ENCODE peak calls at places on chromosomes 2 and 18, in nine cellular contexts. M is A673, H is lower leg skin, X is ovary, V is fibroblast of the aortic adventitia, D is neural progenitor cell, E is A549, Y is suprapubic skin, N is fibroblast of pulmonary artery. B is an unnamed sample.

GRCh38 chr2:197514754-197515153 is 1.1 kb upstream of the MOB4 start:
- DNase-seq in M (no peak), N (no peak), V (no peak), D (no peak), Y (no peak), H (no peak), E (no peak), X (no peak), B (no peak)

GRCh38 chr18:11884396-11885030 is 23.6 kb downstream of the MPPE1 start:
- DNase-seq in H (no peak), V (no peak), D (no peak), X (no peak), E (no peak), N (no peak), Y (peak; percentile 55), M (no peak), B (no peak)

GRCh38 chr2:68812256-68812655 is 58.9 kb downstream of the BMP10 start:
- DNase-seq in M (no peak), E (no peak), X (no peak), V (no peak), Y (no peak), D (no peak), N (no peak), H (no peak), B (no peak)

GRCh38 chr2:205408690-205409089 is 273.6 kb upstream of the NRP2 start:
- DNase-seq in V (peak; percentile 63), E (no peak), H (no peak), X (no peak), M (no peak), Y (no peak), D (no peak), N (no peak), B (no peak)

GRCh38 chr2:174615951-174616436 is 18.4 kb upstream of the WIPF1 start:
- DNase-seq in N (peak; percentile 82), M (no peak), D (no peak), V (peak; percentile 86), Y (no peak), H (no peak), X (no peak), E (peak; percentile 83), B (no peak)

GRCh38 chr2:240170354-240170735 is 29.9 kb upstream of the OTOS start:
- DNase-seq in X (no peak), D (peak; percentile 77), H (no peak), M (no peak), N (no peak), E (no peak), Y (no peak), V (peak; percentile 17), B (no peak)

GRCh38 chr2:231711677-231712461 is 3.5 kb downstream of the PTMA start:
- DNase-seq in N (no peak), E (no peak), X (no peak), M (no peak), D (no peak), V (no peak), Y (no peak), H (no peak), B (no peak)

GRCh38 chr2:64482765-64483504 is 29.0 kb downstream of the LGALSL start:
- DNase-seq in Y (no peak), E (no peak), D (peak; percentile 36), N (peak; percentile 22), V (no peak), M (peak; percentile 69), H (no peak), X (no peak), B (no peak)

GRCh38 chr2:239706407-239706806 is 305.6 kb upstream of the HDAC4 start:
- DNase-seq in M (no peak), N (no peak), D (peak; percentile 35), V (no peak), X (peak; percentile 33), E (no peak), Y (no peak), H (peak; percentile 65), B (no peak)

GRCh38 chr2:15939854-15940660 is at the start of gene MYCN:
- DNase-seq in V (peak; percentile 14), E (peak; percentile 72), D (peak; percentile 95), Y (peak; percentile 62), N (peak; percentile 42), H (peak; percentile 79), M (peak; percentile 95), X (peak; percentile 59), B (no peak)
- TF ChIP-seq CTCF in V (no peak), E (peak; percentile 88), D (peak; percentile 87), Y (no peak), N (no peak), H (no peak), M (peak; percentile 89), X (no peak), B (no peak)

DNA sequence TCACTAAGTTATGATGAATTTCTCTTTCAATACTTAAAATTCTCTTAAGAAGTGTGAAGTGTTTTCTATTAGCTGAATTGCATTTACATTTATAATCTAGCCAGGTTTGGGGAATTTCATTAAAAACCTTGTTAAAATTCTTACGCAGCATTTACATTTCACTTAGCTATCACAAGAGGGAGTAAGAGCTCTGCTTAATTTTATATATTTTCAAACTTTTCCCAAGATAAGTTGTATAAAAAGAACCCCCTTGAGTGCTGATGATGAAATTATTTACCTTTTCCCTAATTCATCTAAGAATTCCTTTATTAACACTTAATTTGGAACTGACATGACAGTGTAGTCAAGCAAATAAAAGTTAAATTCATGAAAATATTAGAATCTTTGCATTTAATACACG is 54.2 kb upstream of the ZSWIM2 start:
- DNase-seq in H (no peak), N (peak; percentile 44), X (no peak), V (peak; percentile 45), M (peak; percentile 33), Y (no peak), D (no peak), E (no peak), B (no peak)
- TF ChIP-seq CTCF in H (no peak), N (peak; percentile 54), X (peak; percentile 43), V (peak; percentile 49), M (peak; percentile 65), Y (no peak), D (peak; percentile 58), E (peak; percentile 44), B (peak; percentile 40)

DNA sequence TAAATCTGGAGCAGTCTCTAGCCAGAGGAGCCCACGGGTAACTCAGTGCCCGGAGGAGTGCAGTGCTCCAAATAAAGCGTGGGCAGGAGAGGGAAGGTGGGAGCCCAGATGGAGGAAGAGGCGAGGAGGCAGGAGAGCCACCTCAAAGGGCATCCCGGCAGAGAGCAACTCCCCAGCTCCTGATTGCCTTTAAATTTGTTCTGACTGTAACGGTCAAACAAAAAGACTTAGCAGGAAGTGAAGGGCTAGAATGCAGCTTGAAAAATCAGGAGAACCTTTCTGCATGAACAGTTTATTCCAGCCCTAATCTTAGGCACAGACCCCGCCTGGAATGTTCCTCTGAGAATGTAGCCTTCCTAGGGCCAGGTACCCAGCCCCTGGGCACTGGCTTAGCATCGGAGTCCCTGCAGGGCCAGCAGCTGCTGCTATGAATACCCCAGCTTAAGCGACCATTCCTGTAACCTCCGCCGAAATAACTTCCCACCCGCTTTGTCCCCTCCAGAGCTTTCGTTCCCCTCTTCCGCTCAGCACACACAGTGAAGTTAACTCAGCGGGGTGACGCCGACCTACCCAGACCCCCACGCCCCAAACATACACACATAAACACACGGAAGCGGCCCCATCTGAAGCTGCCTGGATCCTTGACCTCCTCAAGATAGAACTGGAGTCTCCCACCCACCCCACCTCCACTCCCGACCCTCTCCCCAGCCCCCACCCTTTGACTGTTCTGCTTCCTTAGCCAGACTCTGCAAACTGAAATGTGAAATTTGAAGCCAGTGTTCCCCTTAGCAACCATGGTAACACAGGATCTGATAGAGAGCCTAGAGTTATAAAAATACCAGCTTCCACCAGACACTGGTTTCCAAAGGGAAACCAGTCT is 123.2 kb downstream of the SMAD7 start:
- DNase-seq in E (no peak), D (peak; percentile 90), M (peak; percentile 63), V (peak; percentile 71), H (peak; percentile 82), X (peak; percentile 40), Y (no peak), N (peak; percentile 68), B (no peak)
- TF ChIP-seq CTCF in E (no peak), D (no peak), M (no peak), V (no peak), H (no peak), X (no peak), Y (no peak), N (no peak), B (no peak)

DNA sequence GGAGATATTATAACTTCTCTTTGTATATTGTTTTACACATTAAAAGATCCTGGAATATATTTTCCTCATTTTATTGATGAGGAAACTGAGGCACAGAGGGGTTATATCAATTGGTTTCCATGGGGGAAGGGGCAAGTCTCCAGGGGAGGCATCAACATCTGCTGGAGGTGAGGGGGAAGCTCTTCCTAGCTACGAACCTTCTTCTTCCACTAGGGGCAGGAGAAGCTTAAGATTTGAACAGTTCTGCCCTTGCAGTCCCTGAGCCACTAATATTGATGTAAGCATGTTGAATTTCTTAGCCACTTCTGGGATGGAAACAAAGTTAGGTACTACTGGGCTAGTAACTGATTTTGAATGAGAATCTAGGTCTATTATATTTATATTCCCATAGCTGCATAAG is 140.1 kb upstream of the AQP4 start:
- DNase-seq in E (peak; percentile 39), Y (no peak), X (no peak), M (peak; percentile 7), D (peak; percentile 51), N (peak; percentile 8), H (no peak), V (peak; percentile 0), B (no peak)
- TF ChIP-seq CTCF in E (peak; percentile 21), Y (no peak), X (no peak), M (peak; percentile 41), D (peak; percentile 62), N (peak; percentile 43), H (no peak), V (peak; percentile 38), B (peak; percentile 27)